ENCODE peak calls at places on chromosomes 1 and 21, in six cellular contexts. G is K562, I is lower lobe of right lung, W is Panc1, F is MM.1S, H is GM23248. U is an unnamed sample.

GRCh38 chr1:12121212-12122000 is 45.4 kb upstream of the TNFRSF1B start:
- DNase-seq in W (no peak), G (no peak), H (peak), I (no peak), F (no peak), U (no peak)

GRCh38 chr1:173467426-173467825 is 9.7 kb upstream of the PRDX6 start:
- DNase-seq in F (no peak), W (no peak), I (no peak), H (peak), G (no peak), U (no peak)

GRCh38 chr1:64484651-64485050 is 14.7 kb downstream of the CACHD1 start:
- DNase-seq in W (peak), H (no peak), F (no peak), I (no peak), G (no peak), U (no peak)

GRCh38 chr1:218938259-218938658 is 235.4 kb upstream of the LYPLAL1 start:
- DNase-seq in H (peak), I (no peak), G (no peak), W (no peak), F (no peak), U (no peak)

GRCh38 chr1:99645699-99646531 is at the start of gene PALMD:
- DNase-seq in W (no peak), F (no peak), G (peak), I (peak), H (peak), U (no peak)

GRCh38 chr1:2804628-2805351 is 3.3 kb upstream of the TTC34 start:
- DNase-seq in G (no peak), H (no peak), F (no peak), I (peak), W (no peak), U (no peak)

GRCh38 chr1:36871146-36871971 is 163.0 kb downstream of the GRIK3 start:
- DNase-seq in I (peak), H (no peak), G (no peak), F (no peak), W (no peak), U (no peak)

GRCh38 chr1:40014812-40015594 is 25.5 kb upstream of the CAP1 start:
- DNase-seq in H (peak), I (no peak), W (peak), G (no peak), F (no peak), U (peak)

GRCh38 chr1:167890400-167890799 is 23.5 kb downstream of the ADCY10 start:
- DNase-seq in G (no peak), I (no peak), W (no peak), H (no peak), F (no peak), U (no peak)

GRCh38 chr1:242802973-242803372 is 278.5 kb upstream of the PLD5 start:
- DNase-seq in F (no peak), G (no peak), I (no peak), H (no peak), W (no peak), U (no peak)

GRCh38 chr1:221725683-221726330 is 16.1 kb downstream of the DUSP10 start:
- DNase-seq in W (no peak), H (peak), G (no peak), F (no peak), I (no peak), U (no peak)

GRCh38 chr1:208509072-208509471 is 264.9 kb upstream of the PLXNA2 start:
- DNase-seq in H (no peak), G (no peak), I (no peak), F (no peak), W (no peak), U (no peak)

GRCh38 chr1:93938461-93939145 is 29.4 kb upstream of the GCLM start:
- DNase-seq in H (peak), G (no peak), W (no peak), I (no peak), F (no peak), U (no peak)

GRCh38 chr1:75908717-75909152 is 23.5 kb downstream of the ASB17 start:
- DNase-seq in H (peak), G (no peak), F (peak), W (peak), I (no peak), U (peak)

GRCh38 chr1:243348331-243348730 is 92.5 kb downstream of the SDCCAG8 start:
- DNase-seq in G (no peak), W (no peak), I (no peak), H (no peak), F (no peak), U (no peak)

GRCh38 chr1:77313491-77313890 is 31.7 kb downstream of the AK5 start:
- DNase-seq in G (peak), W (no peak), H (peak), I (no peak), F (peak), U (no peak)

GRCh38 chr1:62113505-62113904 is 81.1 kb upstream of the L1TD1 start:
- DNase-seq in I (no peak), H (no peak), G (no peak), F (no peak), W (no peak), U (no peak)

GRCh38 chr1:84960371-84960770 is 36.5 kb downstream of the MCOLN2 start:
- DNase-seq in G (no peak), F (no peak), H (peak), I (no peak), W (no peak), U (no peak)

GRCh38 chr1:17527036-17527914 is 12.2 kb upstream of the ARHGEF10L start:
- DNase-seq in W (no peak), H (peak), I (no peak), G (no peak), F (no peak), U (no peak)

GRCh38 chr1:27192039-27192529 is 37.2 kb upstream of the SLC9A1 start:
- DNase-seq in W (peak), I (no peak), F (no peak), H (peak), G (peak), U (no peak)

GRCh38 chr1:119298687-119299086 is 69.9 kb upstream of the HAO2 start:
- DNase-seq in G (no peak), H (no peak), I (no peak), W (no peak), F (peak), U (no peak)

GRCh38 chr1:178025613-178026356 is 55.9 kb upstream of the SEC16B start:
- DNase-seq in I (no peak), W (no peak), H (no peak), G (no peak), F (no peak), U (no peak)

GRCh38 chr1:227192163-227192562 is 126.1 kb downstream of the CDC42BPA start:
- DNase-seq in G (no peak), I (no peak), F (peak), H (peak), W (peak), U (peak)

GRCh38 chr1:115727706-115728249 is 40.7 kb downstream of the CASQ2 start:
- DNase-seq in F (no peak), H (peak), G (no peak), I (peak), W (no peak), U (no peak)
- H3K27ac ChIP-seq in F (no peak), H (peak), G (no peak), I (peak), W (no peak), U (no peak)

GRCh38 chr1:161196521-161197451 is 2.1 kb downstream of the ADAMTS4 start:
- DNase-seq in G (no peak), F (no peak), W (no peak), I (no peak), H (peak), U (no peak)

GRCh38 chr1:161198206-161198876 is 513 bp downstream of the ADAMTS4 start:
- DNase-seq in W (no peak), F (no peak), G (no peak), I (no peak), H (peak), U (no peak)

GRCh38 chr1:161198877-161199431 is at the start of gene ADAMTS4:
- DNase-seq in W (no peak), I (no peak), G (peak), F (no peak), H (peak), U (no peak)

GRCh38 chr1:161196111-161196510 is 2.7 kb downstream of the ADAMTS4 start:
- DNase-seq in W (no peak), G (no peak), H (no peak), F (no peak), I (no peak), U (no peak)

GRCh38 chr1:161197560-161198205 is 1.2 kb downstream of the ADAMTS4 start:
- DNase-seq in G (no peak), F (no peak), W (no peak), I (no peak), H (peak), U (no peak)
- H3K27ac ChIP-seq in G (no peak), F (no peak), W (no peak), I (peak), H (peak), U (peak)

GRCh38 chr1:89810880-89811279 is 10.0 kb upstream of the LRRC8D start:
- DNase-seq in W (no peak), H (peak), G (no peak), F (no peak), I (no peak), U (no peak)

GRCh38 chr1:89810302-89810701 is 10.5 kb upstream of the LRRC8D start:
- DNase-seq in H (no peak), F (no peak), I (no peak), G (no peak), W (no peak), U (no peak)

GRCh38 chr1:89815611-89816010 is 5.2 kb upstream of the LRRC8D start:
- DNase-seq in I (no peak), G (no peak), F (peak), W (no peak), H (no peak), U (no peak)

GRCh38 chr1:89815040-89815439 is 5.8 kb upstream of the LRRC8D start:
- DNase-seq in F (no peak), H (peak), G (no peak), I (no peak), W (no peak), U (no peak)

GRCh38 chr1:89812992-89813391 is 7.8 kb upstream of the LRRC8D start:
- DNase-seq in H (peak), F (no peak), I (no peak), W (no peak), G (no peak), U (no peak)
- H3K27ac ChIP-seq in H (peak), F (no peak), I (no peak), W (no peak), G (no peak), U (no peak)

GRCh38 chr1:234617986-234618725 is 8.2 kb upstream of the IRF2BP2 start:
- DNase-seq in I (no peak), H (peak), F (no peak), G (no peak), W (no peak), U (no peak)
- H3K27ac ChIP-seq in I (peak), H (peak), F (no peak), G (no peak), W (peak), U (peak)

DNA sequence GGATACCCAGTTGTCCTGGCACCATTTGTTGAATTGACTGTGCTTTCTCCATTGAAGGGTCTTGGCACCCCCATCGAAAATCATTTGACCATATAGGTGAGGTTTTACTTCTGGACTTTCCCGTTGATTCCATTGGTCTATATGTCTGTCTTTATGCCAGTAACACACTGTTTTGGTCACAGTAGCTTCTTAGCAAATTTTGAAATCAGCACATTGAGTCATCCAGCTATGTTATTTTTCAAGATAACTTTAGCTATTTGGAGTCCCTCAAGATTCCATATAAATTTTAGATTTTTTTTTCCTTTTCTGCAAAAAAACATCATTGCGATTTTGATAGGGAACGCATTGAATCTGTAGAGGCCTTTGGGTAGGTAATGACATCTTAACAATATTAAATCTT is 235.6 kb downstream of the SMYD3 start:
- DNase-seq in H (peak), I (no peak), W (no peak), F (no peak), G (no peak), U (no peak)
- H3K27ac ChIP-seq in H (no peak), I (no peak), W (no peak), F (no peak), G (no peak), U (no peak)

DNA sequence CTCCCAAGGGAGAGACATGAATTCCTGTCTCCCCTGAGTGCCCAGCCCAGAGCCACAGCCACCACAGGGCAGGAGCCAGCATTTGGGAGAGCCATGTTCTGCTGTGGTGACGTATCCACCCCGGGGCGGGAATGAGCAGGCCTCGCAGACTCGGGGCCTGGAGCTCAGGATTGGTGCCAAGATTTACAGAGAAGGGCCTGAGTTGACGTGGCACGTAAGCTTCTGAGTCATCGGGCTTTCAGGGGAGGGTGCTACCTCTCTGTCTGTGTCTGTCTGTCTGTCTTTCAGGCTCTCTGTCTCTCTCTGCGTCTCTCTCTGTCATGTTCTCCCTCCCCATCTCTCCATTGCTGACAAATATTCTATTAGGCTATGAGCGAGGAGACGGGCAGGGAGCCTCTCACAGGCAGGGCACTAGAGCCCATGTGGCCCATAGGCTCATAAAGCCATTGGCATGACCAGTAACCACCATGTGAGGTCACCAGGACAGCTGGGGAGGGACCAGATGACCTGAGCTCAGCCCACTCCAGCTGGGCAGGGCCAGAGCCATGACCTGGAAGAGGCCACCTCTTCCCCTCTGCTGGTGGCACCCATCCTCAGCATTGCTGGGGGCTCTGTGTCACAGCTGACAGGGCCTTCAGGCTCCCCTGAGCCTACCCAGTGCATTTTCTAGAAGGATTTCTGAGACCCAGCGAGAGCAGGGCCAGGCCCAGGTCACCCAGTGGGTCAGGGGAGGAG is 300.0 kb upstream of the VAMP3 start:
- DNase-seq in G (peak), W (peak), F (no peak), H (peak), I (peak), U (peak)
- H3K27ac ChIP-seq in G (no peak), W (peak), F (no peak), H (peak), I (peak), U (peak)

GRCh38 chr21:45417256-45417950 is 12.4 kb downstream of the COL18A1 start:
- DNase-seq in G (no peak), I (peak), F (no peak), H (no peak), W (no peak), U (no peak)

GRCh38 chr21:45415188-45415942 is 10.4 kb downstream of the COL18A1 start:
- DNase-seq in I (peak), G (no peak), F (no peak), W (no peak), H (no peak), U (no peak)

GRCh38 chr21:45414396-45415187 is 9.6 kb downstream of the COL18A1 start:
- DNase-seq in F (no peak), H (no peak), W (no peak), I (peak), G (no peak), U (no peak)

GRCh38 chr21:45416619-45417018 is 11.7 kb downstream of the COL18A1 start:
- DNase-seq in H (no peak), W (no peak), I (no peak), F (no peak), G (no peak), U (no peak)

DNA sequence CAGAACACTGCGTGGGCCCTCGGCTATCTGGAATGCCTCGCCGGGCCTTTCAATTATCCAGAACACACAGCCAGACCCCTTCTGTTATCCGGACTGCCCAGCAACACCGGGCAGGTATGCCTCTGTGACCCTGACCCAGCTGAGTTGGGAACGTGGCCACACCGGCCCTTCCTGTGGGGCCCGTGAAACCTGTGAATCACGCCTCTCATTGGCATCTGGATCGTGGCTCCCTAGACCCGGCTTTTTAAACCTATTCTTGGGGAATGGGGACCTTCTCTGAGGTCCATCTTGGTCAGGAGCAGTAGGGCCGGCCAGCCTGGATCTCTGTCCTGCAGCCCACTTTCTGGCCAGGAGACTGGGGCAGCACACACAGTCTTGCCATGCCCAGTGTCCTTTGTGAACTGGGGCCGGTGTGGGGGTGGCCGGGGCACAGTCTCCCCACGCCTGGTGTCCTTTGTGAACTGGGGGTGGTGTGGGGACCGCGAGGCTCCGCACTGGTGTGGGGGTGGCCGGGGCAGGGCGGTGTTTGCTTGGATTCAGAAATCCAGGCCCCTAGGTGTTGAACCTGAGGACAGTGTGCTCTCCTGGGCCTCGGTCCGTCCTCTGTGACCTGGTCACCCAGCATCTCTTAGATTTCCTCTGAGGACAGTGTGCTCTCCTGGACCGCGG is 11.1 kb downstream of the COL18A1 start:
- DNase-seq in I (peak), F (no peak), W (no peak), H (no peak), G (no peak), U (no peak)
- H3K27ac ChIP-seq in I (no peak), F (no peak), W (peak), H (no peak), G (no peak), U (no peak)

GRCh38 chr1:154960446-154961136 is 991 bp downstream of the PYGO2 start:
- DNase-seq in I (no peak), F (peak), W (no peak), H (no peak), G (no peak), U (no peak)
- H3K27ac ChIP-seq in I (peak), F (peak), W (peak), H (peak), G (peak), U (peak)

U was measured in keratinocyte.